ENCODE peak calls at places on chromosomes 12 and 14, in eight cellular contexts. One of them, this sample, is unnamed.

GRCh38 chr12:10130042-10130441 is at the start of gene CLEC7A:
- DNase-seq in NCI-H1092: no peak
- DNase-seq in H9: no peak
- DNase-seq in GM10248: peak
- DNase-seq in T-helper 1 cell: no peak
- DNase-seq in GM06990: peak
- DNase-seq in putamen: no peak
- DNase-seq in fibroblast of the conjunctiva: no peak
- DNase-seq in this sample: peak

GRCh38 chr14:68016243-68016914 is 196.8 kb downstream of the RAD51B start:
- DNase-seq in NCI-H1092: no peak
- DNase-seq in H9: no peak
- DNase-seq in GM10248: no peak
- DNase-seq in T-helper 1 cell: no peak
- DNase-seq in GM06990: no peak
- DNase-seq in putamen: no peak
- DNase-seq in fibroblast of the conjunctiva: peak
- DNase-seq in this sample: no peak

GRCh38 chr12:97805086-97805485 is 342.5 kb downstream of the RMST start:
- DNase-seq in NCI-H1092: no peak
- DNase-seq in H9: no peak
- DNase-seq in GM10248: no peak
- DNase-seq in T-helper 1 cell: no peak
- DNase-seq in GM06990: no peak
- DNase-seq in putamen: peak
- DNase-seq in fibroblast of the conjunctiva: no peak
- DNase-seq in this sample: no peak

GRCh38 chr14:64792871-64793560 is 86.7 kb downstream of the SPTB start:
- DNase-seq in NCI-H1092: no peak
- DNase-seq in H9: no peak
- DNase-seq in GM10248: no peak
- DNase-seq in T-helper 1 cell: no peak
- DNase-seq in GM06990: no peak
- DNase-seq in putamen: no peak
- DNase-seq in fibroblast of the conjunctiva: no peak
- DNase-seq in this sample: no peak

GRCh38 chr14:57502581-57503254 is 9.1 kb upstream of the CCDC198 start:
- DNase-seq in NCI-H1092: no peak
- DNase-seq in H9: no peak
- DNase-seq in GM10248: no peak
- DNase-seq in T-helper 1 cell: no peak
- DNase-seq in GM06990: no peak
- DNase-seq in putamen: no peak
- DNase-seq in fibroblast of the conjunctiva: no peak
- DNase-seq in this sample: no peak

GRCh38 chr12:19158909-19159308 is 29.4 kb downstream of the PLEKHA5 start:
- DNase-seq in NCI-H1092: no peak
- DNase-seq in H9: no peak
- DNase-seq in GM10248: no peak
- DNase-seq in T-helper 1 cell: no peak
- DNase-seq in GM06990: no peak
- DNase-seq in putamen: no peak
- DNase-seq in fibroblast of the conjunctiva: no peak
- DNase-seq in this sample: no peak

GRCh38 chr12:6358886-6359285 is 16.5 kb downstream of the SCNN1A start:
- DNase-seq in NCI-H1092: no peak
- DNase-seq in H9: no peak
- DNase-seq in GM10248: no peak
- DNase-seq in T-helper 1 cell: no peak
- DNase-seq in GM06990: no peak
- DNase-seq in putamen: no peak
- DNase-seq in fibroblast of the conjunctiva: no peak
- DNase-seq in this sample: no peak

GRCh38 chr14:96776791-96777190 is 20.4 kb upstream of the VRK1 start:
- DNase-seq in NCI-H1092: no peak
- DNase-seq in H9: no peak
- DNase-seq in GM10248: no peak
- DNase-seq in T-helper 1 cell: no peak
- DNase-seq in GM06990: no peak
- DNase-seq in putamen: no peak
- DNase-seq in fibroblast of the conjunctiva: no peak
- DNase-seq in this sample: no peak

GRCh38 chr12:117333331-117334000 is 28.0 kb downstream of the NOS1 start:
- DNase-seq in NCI-H1092: no peak
- DNase-seq in H9: no peak
- DNase-seq in GM10248: no peak
- DNase-seq in T-helper 1 cell: no peak
- DNase-seq in GM06990: no peak
- DNase-seq in putamen: no peak
- DNase-seq in fibroblast of the conjunctiva: no peak
- DNase-seq in this sample: no peak

GRCh38 chr14:51674294-51675002 is 22.7 kb downstream of the FRMD6 start:
- DNase-seq in NCI-H1092: no peak
- DNase-seq in H9: no peak
- DNase-seq in GM10248: no peak
- DNase-seq in T-helper 1 cell: no peak
- DNase-seq in GM06990: no peak
- DNase-seq in putamen: no peak
- DNase-seq in fibroblast of the conjunctiva: no peak
- DNase-seq in this sample: no peak

GRCh38 chr14:70622111-70622712 is 19.5 kb upstream of the TTC9 start:
- DNase-seq in NCI-H1092: peak
- DNase-seq in H9: peak
- DNase-seq in GM10248: peak
- DNase-seq in T-helper 1 cell: peak
- DNase-seq in GM06990: no peak
- DNase-seq in putamen: no peak
- DNase-seq in fibroblast of the conjunctiva: no peak
- DNase-seq in this sample: peak

GRCh38 chr12:49872381-49872780 is 29.5 kb upstream of the BCDIN3D start:
- DNase-seq in NCI-H1092: no peak
- DNase-seq in H9: peak
- DNase-seq in GM10248: no peak
- DNase-seq in T-helper 1 cell: no peak
- DNase-seq in GM06990: no peak
- DNase-seq in putamen: no peak
- DNase-seq in fibroblast of the conjunctiva: no peak
- DNase-seq in this sample: no peak

GRCh38 chr12:130764475-130765185 is 48.5 kb upstream of the RIMBP2 start:
- DNase-seq in NCI-H1092: no peak
- DNase-seq in H9: no peak
- DNase-seq in GM10248: no peak
- DNase-seq in T-helper 1 cell: no peak
- DNase-seq in GM06990: no peak
- DNase-seq in putamen: no peak
- DNase-seq in fibroblast of the conjunctiva: no peak
- DNase-seq in this sample: peak

GRCh38 chr12:96445743-96446655 is 43.4 kb upstream of the CFAP54 start:
- DNase-seq in NCI-H1092: no peak
- DNase-seq in H9: no peak
- DNase-seq in GM10248: peak
- DNase-seq in T-helper 1 cell: peak
- DNase-seq in GM06990: peak
- DNase-seq in putamen: no peak
- DNase-seq in fibroblast of the conjunctiva: peak
- DNase-seq in this sample: peak

GRCh38 chr12:10101042-10101579 is 2.3 kb upstream of the CLEC1A start:
- DNase-seq in NCI-H1092: no peak
- DNase-seq in H9: no peak
- DNase-seq in GM10248: no peak
- DNase-seq in T-helper 1 cell: no peak
- DNase-seq in GM06990: no peak
- DNase-seq in putamen: no peak
- DNase-seq in fibroblast of the conjunctiva: peak
- DNase-seq in this sample: peak

GRCh38 chr14:76765461-76765931 is 4.2 kb downstream of the VASH1 start:
- DNase-seq in NCI-H1092: no peak
- DNase-seq in H9: no peak
- DNase-seq in GM10248: no peak
- DNase-seq in T-helper 1 cell: no peak
- DNase-seq in GM06990: no peak
- DNase-seq in putamen: no peak
- DNase-seq in fibroblast of the conjunctiva: no peak
- DNase-seq in this sample: no peak

GRCh38 chr14:54877015-54877702 is 25.5 kb downstream of the GCH1 start:
- DNase-seq in NCI-H1092: no peak
- DNase-seq in H9: no peak
- DNase-seq in GM10248: no peak
- DNase-seq in T-helper 1 cell: no peak
- DNase-seq in GM06990: no peak
- DNase-seq in putamen: no peak
- DNase-seq in fibroblast of the conjunctiva: no peak
- DNase-seq in this sample: peak

GRCh38 chr12:11906284-11906935 is 164.3 kb upstream of the BCL2L14 start:
- DNase-seq in NCI-H1092: no peak
- DNase-seq in H9: no peak
- DNase-seq in GM10248: no peak
- DNase-seq in T-helper 1 cell: no peak
- DNase-seq in GM06990: no peak
- DNase-seq in putamen: no peak
- DNase-seq in fibroblast of the conjunctiva: no peak
- DNase-seq in this sample: no peak

GRCh38 chr12:56565510-56566101 is 44.0 kb downstream of the RBMS2 start:
- DNase-seq in NCI-H1092: no peak
- DNase-seq in H9: peak
- DNase-seq in GM10248: peak
- DNase-seq in T-helper 1 cell: no peak
- DNase-seq in GM06990: no peak
- DNase-seq in putamen: peak
- DNase-seq in fibroblast of the conjunctiva: peak
- DNase-seq in this sample: peak

GRCh38 chr12:104285740-104286537 is 17.6 kb upstream of the EID3 start:
- DNase-seq in NCI-H1092: peak
- DNase-seq in H9: no peak
- DNase-seq in GM10248: no peak
- DNase-seq in T-helper 1 cell: no peak
- DNase-seq in GM06990: no peak
- DNase-seq in putamen: no peak
- DNase-seq in fibroblast of the conjunctiva: no peak
- DNase-seq in this sample: peak

GRCh38 chr12:25497021-25497420 is 56.1 kb downstream of the LMNTD1 start:
- DNase-seq in NCI-H1092: no peak
- DNase-seq in H9: no peak
- DNase-seq in GM10248: no peak
- DNase-seq in T-helper 1 cell: no peak
- DNase-seq in GM06990: no peak
- DNase-seq in putamen: no peak
- DNase-seq in fibroblast of the conjunctiva: no peak
- DNase-seq in this sample: peak

GRCh38 chr12:67919406-67919805 is 69.8 kb upstream of the IFNG-AS1 start:
- DNase-seq in NCI-H1092: no peak
- DNase-seq in H9: no peak
- DNase-seq in GM10248: no peak
- DNase-seq in T-helper 1 cell: no peak
- DNase-seq in GM06990: no peak
- DNase-seq in putamen: no peak
- DNase-seq in fibroblast of the conjunctiva: no peak
- DNase-seq in this sample: no peak

GRCh38 chr12:3523728-3524127 is 32.7 kb downstream of the PRMT8 start:
- DNase-seq in NCI-H1092: no peak
- DNase-seq in H9: peak
- DNase-seq in GM10248: no peak
- DNase-seq in T-helper 1 cell: no peak
- DNase-seq in GM06990: no peak
- DNase-seq in putamen: no peak
- DNase-seq in fibroblast of the conjunctiva: no peak
- DNase-seq in this sample: no peak

GRCh38 chr14:104555621-104556255 is 23.8 kb upstream of the C14orf180 start:
- DNase-seq in NCI-H1092: no peak
- DNase-seq in H9: no peak
- DNase-seq in GM10248: no peak
- DNase-seq in T-helper 1 cell: peak
- DNase-seq in GM06990: no peak
- DNase-seq in putamen: no peak
- DNase-seq in fibroblast of the conjunctiva: no peak
- DNase-seq in this sample: no peak

GRCh38 chr12:79692860-79693605 is 2.3 kb upstream of the PAWR start:
- DNase-seq in NCI-H1092: no peak
- DNase-seq in H9: no peak
- DNase-seq in GM10248: no peak
- DNase-seq in T-helper 1 cell: no peak
- DNase-seq in GM06990: no peak
- DNase-seq in putamen: no peak
- DNase-seq in fibroblast of the conjunctiva: no peak
- DNase-seq in this sample: no peak

GRCh38 chr14:61934385-61934784 is 172.2 kb downstream of the SNAPC1 start:
- DNase-seq in NCI-H1092: no peak
- DNase-seq in H9: no peak
- DNase-seq in GM10248: no peak
- DNase-seq in T-helper 1 cell: no peak
- DNase-seq in GM06990: no peak
- DNase-seq in putamen: no peak
- DNase-seq in fibroblast of the conjunctiva: peak
- DNase-seq in this sample: no peak

GRCh38 chr12:123150804-123151678 is at the start of gene PITPNM2:
- DNase-seq in NCI-H1092: no peak
- DNase-seq in H9: no peak
- DNase-seq in GM10248: peak
- DNase-seq in T-helper 1 cell: peak
- DNase-seq in GM06990: peak
- DNase-seq in putamen: no peak
- DNase-seq in fibroblast of the conjunctiva: no peak
- DNase-seq in this sample: peak

GRCh38 chr14:88834883-88835431 is 10.5 kb downstream of the TTC8 start:
- DNase-seq in NCI-H1092: no peak
- DNase-seq in H9: no peak
- DNase-seq in GM10248: no peak
- DNase-seq in T-helper 1 cell: no peak
- DNase-seq in GM06990: no peak
- DNase-seq in putamen: no peak
- DNase-seq in fibroblast of the conjunctiva: peak
- DNase-seq in this sample: peak

This sample was measured in lung microvascular endothelial cell.